ENCODE peak calls at places on chromosomes 1 and 21, in ten cellular contexts. One of them, this sample, is unnamed.

GRCh38 chr1:190479537-190479936 is 1.9 kb upstream of the BRINP3 start:
- DNase-seq in IMR-90: no peak
- DNase-seq in PC-3: no peak
- DNase-seq in spleen: no peak
- DNase-seq in upper lobe of left lung: no peak
- DNase-seq in ascending aorta: no peak
- DNase-seq in upper lobe of right lung: no peak
- DNase-seq in heart right ventricle: no peak
- DNase-seq in HCT116: peak
- DNase-seq in endothelial cell of umbilical vein: no peak
- DNase-seq in this sample: peak

GRCh38 chr1:228350831-228351781 is 55.5 kb downstream of the TRIM11 start:
- DNase-seq in IMR-90: no peak
- DNase-seq in PC-3: no peak
- DNase-seq in spleen: peak
- DNase-seq in upper lobe of left lung: peak
- DNase-seq in ascending aorta: no peak
- DNase-seq in upper lobe of right lung: no peak
- DNase-seq in heart right ventricle: peak
- DNase-seq in HCT116: no peak
- DNase-seq in endothelial cell of umbilical vein: no peak
- DNase-seq in this sample: no peak

GRCh38 chr1:53526451-53527101 is 67.4 kb downstream of the DMRTB1 start:
- DNase-seq in IMR-90: peak
- DNase-seq in PC-3: no peak
- DNase-seq in spleen: no peak
- DNase-seq in upper lobe of left lung: peak
- DNase-seq in ascending aorta: no peak
- DNase-seq in upper lobe of right lung: no peak
- DNase-seq in heart right ventricle: peak
- DNase-seq in HCT116: no peak
- DNase-seq in endothelial cell of umbilical vein: no peak
- DNase-seq in this sample: no peak

GRCh38 chr1:94395748-94396309 is 22.4 kb upstream of the ABCD3 start:
- DNase-seq in IMR-90: no peak
- DNase-seq in PC-3: no peak
- DNase-seq in spleen: no peak
- DNase-seq in upper lobe of left lung: no peak
- DNase-seq in ascending aorta: no peak
- DNase-seq in upper lobe of right lung: no peak
- DNase-seq in heart right ventricle: no peak
- DNase-seq in HCT116: no peak
- DNase-seq in endothelial cell of umbilical vein: no peak
- DNase-seq in this sample: no peak

GRCh38 chr1:155062702-155063411 is 683 bp upstream of the EFNA4 start:
- DNase-seq in IMR-90: peak
- DNase-seq in PC-3: peak
- DNase-seq in spleen: peak
- DNase-seq in upper lobe of left lung: peak
- DNase-seq in ascending aorta: no peak
- DNase-seq in upper lobe of right lung: peak
- DNase-seq in heart right ventricle: peak
- DNase-seq in HCT116: no peak
- DNase-seq in endothelial cell of umbilical vein: no peak
- DNase-seq in this sample: no peak

GRCh38 chr1:239550178-239550577 is 163.8 kb downstream of the CHRM3 start:
- DNase-seq in IMR-90: no peak
- DNase-seq in PC-3: no peak
- DNase-seq in spleen: no peak
- DNase-seq in upper lobe of left lung: no peak
- DNase-seq in ascending aorta: no peak
- DNase-seq in upper lobe of right lung: no peak
- DNase-seq in heart right ventricle: no peak
- DNase-seq in HCT116: no peak
- DNase-seq in endothelial cell of umbilical vein: no peak
- DNase-seq in this sample: no peak

GRCh38 chr1:228323401-228323800 is 83.2 kb downstream of the TRIM11 start:
- DNase-seq in IMR-90: no peak
- DNase-seq in PC-3: no peak
- DNase-seq in spleen: peak
- DNase-seq in upper lobe of left lung: peak
- DNase-seq in ascending aorta: no peak
- DNase-seq in upper lobe of right lung: no peak
- DNase-seq in heart right ventricle: no peak
- DNase-seq in HCT116: no peak
- DNase-seq in endothelial cell of umbilical vein: no peak
- DNase-seq in this sample: no peak

GRCh38 chr1:55825486-55825885 is 610.3 kb upstream of the USP24 start:
- DNase-seq in IMR-90: no peak
- DNase-seq in PC-3: no peak
- DNase-seq in spleen: no peak
- DNase-seq in upper lobe of left lung: no peak
- DNase-seq in ascending aorta: no peak
- DNase-seq in upper lobe of right lung: no peak
- DNase-seq in heart right ventricle: no peak
- DNase-seq in HCT116: no peak
- DNase-seq in endothelial cell of umbilical vein: no peak
- DNase-seq in this sample: no peak

GRCh38 chr21:42579456-42580075 is 65.9 kb downstream of the SLC37A1 start:
- DNase-seq in IMR-90: no peak
- DNase-seq in PC-3: no peak
- DNase-seq in spleen: peak
- DNase-seq in upper lobe of left lung: peak
- DNase-seq in ascending aorta: no peak
- DNase-seq in upper lobe of right lung: no peak
- DNase-seq in heart right ventricle: no peak
- DNase-seq in HCT116: no peak
- DNase-seq in endothelial cell of umbilical vein: no peak
- DNase-seq in this sample: peak

GRCh38 chr1:182913401-182913800 is 39.6 kb downstream of the SHCBP1L start:
- DNase-seq in IMR-90: no peak
- DNase-seq in PC-3: no peak
- DNase-seq in spleen: no peak
- DNase-seq in upper lobe of left lung: no peak
- DNase-seq in ascending aorta: no peak
- DNase-seq in upper lobe of right lung: no peak
- DNase-seq in heart right ventricle: no peak
- DNase-seq in HCT116: no peak
- DNase-seq in endothelial cell of umbilical vein: no peak
- DNase-seq in this sample: no peak

GRCh38 chr1:190436615-190437014 is 41.0 kb downstream of the BRINP3 start:
- DNase-seq in IMR-90: peak
- DNase-seq in PC-3: peak
- DNase-seq in spleen: no peak
- DNase-seq in upper lobe of left lung: no peak
- DNase-seq in ascending aorta: no peak
- DNase-seq in upper lobe of right lung: no peak
- DNase-seq in heart right ventricle: no peak
- DNase-seq in HCT116: peak
- DNase-seq in endothelial cell of umbilical vein: peak
- DNase-seq in this sample: no peak

GRCh38 chr21:15001113-15001512 is 63.7 kb downstream of the NRIP1 start:
- DNase-seq in IMR-90: no peak
- DNase-seq in PC-3: no peak
- DNase-seq in spleen: no peak
- DNase-seq in upper lobe of left lung: no peak
- DNase-seq in ascending aorta: no peak
- DNase-seq in upper lobe of right lung: no peak
- DNase-seq in heart right ventricle: no peak
- DNase-seq in HCT116: no peak
- DNase-seq in endothelial cell of umbilical vein: no peak
- DNase-seq in this sample: no peak

GRCh38 chr21:15003463-15004135 is 61.2 kb downstream of the NRIP1 start:
- DNase-seq in IMR-90: no peak
- DNase-seq in PC-3: no peak
- DNase-seq in spleen: no peak
- DNase-seq in upper lobe of left lung: no peak
- DNase-seq in ascending aorta: no peak
- DNase-seq in upper lobe of right lung: no peak
- DNase-seq in heart right ventricle: no peak
- DNase-seq in HCT116: no peak
- DNase-seq in endothelial cell of umbilical vein: no peak
- DNase-seq in this sample: no peak

GRCh38 chr21:14995695-14996490 is 68.9 kb downstream of the NRIP1 start:
- DNase-seq in IMR-90: peak
- DNase-seq in PC-3: peak
- DNase-seq in spleen: no peak
- DNase-seq in upper lobe of left lung: no peak
- DNase-seq in ascending aorta: no peak
- DNase-seq in upper lobe of right lung: no peak
- DNase-seq in heart right ventricle: no peak
- DNase-seq in HCT116: no peak
- DNase-seq in endothelial cell of umbilical vein: peak
- DNase-seq in this sample: no peak

GRCh38 chr21:15001773-15002647 is 62.8 kb downstream of the NRIP1 start:
- DNase-seq in IMR-90: no peak
- DNase-seq in PC-3: no peak
- DNase-seq in spleen: no peak
- DNase-seq in upper lobe of left lung: no peak
- DNase-seq in ascending aorta: no peak
- DNase-seq in upper lobe of right lung: no peak
- DNase-seq in heart right ventricle: no peak
- DNase-seq in HCT116: no peak
- DNase-seq in endothelial cell of umbilical vein: no peak
- DNase-seq in this sample: no peak

DNA sequence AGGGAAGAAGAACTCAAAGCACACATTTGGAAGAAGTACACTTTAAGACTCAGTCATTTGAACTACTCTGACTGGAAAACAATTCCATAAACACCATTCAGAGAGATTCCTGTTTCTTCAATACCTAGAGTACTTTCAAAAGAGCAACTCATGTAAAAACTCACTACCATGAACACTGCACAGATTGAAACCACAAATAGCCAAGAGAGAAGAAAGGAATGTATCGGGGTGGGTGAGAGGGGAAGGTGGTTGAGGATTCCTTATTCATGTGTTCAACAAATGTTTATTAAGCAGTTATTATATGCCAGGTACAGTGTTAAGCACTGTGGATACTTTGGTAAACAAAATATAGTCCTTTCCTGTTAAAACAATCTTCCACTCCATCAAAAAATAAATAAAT is 64.7 kb downstream of the NRIP1 start:
- DNase-seq in IMR-90: peak
- DNase-seq in PC-3: peak
- DNase-seq in spleen: no peak
- DNase-seq in upper lobe of left lung: no peak
- DNase-seq in ascending aorta: no peak
- DNase-seq in upper lobe of right lung: no peak
- DNase-seq in heart right ventricle: no peak
- DNase-seq in HCT116: no peak
- DNase-seq in endothelial cell of umbilical vein: no peak
- DNase-seq in this sample: no peak
- H3K27ac ChIP-seq in IMR-90: no peak
- H3K27ac ChIP-seq in PC-3: no peak
- H3K27ac ChIP-seq in spleen: no peak
- H3K27ac ChIP-seq in upper lobe of left lung: no peak
- H3K27ac ChIP-seq in ascending aorta: no peak
- H3K27ac ChIP-seq in upper lobe of right lung: no peak
- H3K27ac ChIP-seq in heart right ventricle: no peak
- H3K27ac ChIP-seq in HCT116: no peak
- H3K27ac ChIP-seq in endothelial cell of umbilical vein: no peak
- H3K27ac ChIP-seq in this sample: no peak

GRCh38 chr1:2232916-2233438 is 4.9 kb downstream of the SKI start:
- DNase-seq in IMR-90: no peak
- DNase-seq in PC-3: no peak
- DNase-seq in spleen: peak
- DNase-seq in upper lobe of left lung: peak
- DNase-seq in ascending aorta: no peak
- DNase-seq in upper lobe of right lung: peak
- DNase-seq in heart right ventricle: no peak
- DNase-seq in HCT116: no peak
- DNase-seq in endothelial cell of umbilical vein: peak
- DNase-seq in this sample: no peak
- H3K4me3 ChIP-seq in IMR-90: peak
- H3K4me3 ChIP-seq in PC-3: peak
- H3K4me3 ChIP-seq in spleen: peak
- H3K4me3 ChIP-seq in upper lobe of left lung: peak
- H3K4me3 ChIP-seq in ascending aorta: peak
- H3K4me3 ChIP-seq in upper lobe of right lung: peak
- H3K4me3 ChIP-seq in heart right ventricle: peak
- H3K4me3 ChIP-seq in HCT116: no peak
- H3K4me3 ChIP-seq in endothelial cell of umbilical vein: peak
- H3K4me3 ChIP-seq in this sample: peak

GRCh38 chr1:169115891-169116585 is 9.5 kb downstream of the ATP1B1 start:
- DNase-seq in IMR-90: peak
- DNase-seq in PC-3: no peak
- DNase-seq in spleen: peak
- DNase-seq in upper lobe of left lung: peak
- DNase-seq in ascending aorta: no peak
- DNase-seq in upper lobe of right lung: peak
- DNase-seq in heart right ventricle: peak
- DNase-seq in HCT116: no peak
- DNase-seq in endothelial cell of umbilical vein: no peak
- DNase-seq in this sample: peak
- H3K27ac ChIP-seq in IMR-90: peak
- H3K27ac ChIP-seq in PC-3: no peak
- H3K27ac ChIP-seq in spleen: peak
- H3K27ac ChIP-seq in upper lobe of left lung: peak
- H3K27ac ChIP-seq in ascending aorta: no peak
- H3K27ac ChIP-seq in upper lobe of right lung: peak
- H3K27ac ChIP-seq in heart right ventricle: peak
- H3K27ac ChIP-seq in HCT116: no peak
- H3K27ac ChIP-seq in endothelial cell of umbilical vein: no peak
- H3K27ac ChIP-seq in this sample: peak

DNA sequence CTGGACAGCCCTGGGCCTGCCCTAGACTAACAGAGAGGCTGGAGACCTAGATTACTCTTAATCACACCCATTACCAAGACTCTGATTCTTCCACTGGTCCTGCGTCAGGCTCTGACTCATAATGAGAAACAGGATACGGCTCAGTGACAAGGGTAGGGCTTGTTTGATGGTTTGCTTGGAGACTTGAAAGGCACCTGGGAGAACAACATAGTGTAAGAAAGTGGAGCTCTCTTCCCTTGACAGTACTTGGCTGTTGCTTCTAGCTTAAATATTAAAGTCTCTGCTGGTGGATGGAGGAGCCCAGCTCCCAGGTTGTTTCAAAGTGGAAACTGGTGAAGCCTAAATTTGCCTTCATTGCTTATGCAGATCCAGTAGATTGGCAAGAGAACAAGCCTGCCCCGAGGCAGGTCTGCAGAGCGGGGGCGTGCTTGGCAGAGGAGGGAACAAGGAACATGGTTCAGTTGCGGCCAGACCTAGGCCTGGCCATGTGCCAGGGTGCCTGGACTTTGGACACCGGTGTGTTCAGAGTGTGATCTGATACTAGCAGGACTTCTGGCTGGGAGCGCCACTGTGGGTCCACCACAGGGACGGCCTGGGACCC is 480.6 kb downstream of the CAMTA1 start:
- DNase-seq in IMR-90: peak
- DNase-seq in PC-3: peak
- DNase-seq in spleen: no peak
- DNase-seq in upper lobe of left lung: peak
- DNase-seq in ascending aorta: no peak
- DNase-seq in upper lobe of right lung: no peak
- DNase-seq in heart right ventricle: no peak
- DNase-seq in HCT116: peak
- DNase-seq in endothelial cell of umbilical vein: peak
- DNase-seq in this sample: no peak
- H3K4me3 ChIP-seq in IMR-90: no peak
- H3K4me3 ChIP-seq in PC-3: peak
- H3K4me3 ChIP-seq in spleen: no peak
- H3K4me3 ChIP-seq in upper lobe of left lung: no peak
- H3K4me3 ChIP-seq in ascending aorta: no peak
- H3K4me3 ChIP-seq in upper lobe of right lung: no peak
- H3K4me3 ChIP-seq in heart right ventricle: no peak
- H3K4me3 ChIP-seq in HCT116: peak
- H3K4me3 ChIP-seq in endothelial cell of umbilical vein: no peak
- H3K4me3 ChIP-seq in this sample: no peak

This sample was measured in dorsolateral prefrontal cortex.